ENCODE peak calls at places on chromosomes 1 and 21, in five cellular contexts. Q, A, X, M and H are unnamed samples. For H3K9me3, the result is how much of the 10 kb centered on the place peaks cover.

GRCh38 chr21:33897098-33897497 is 18.5 kb downstream of the ATP5PO start:
- DNase-seq in X (no peak), M (no peak), Q (no peak), A (no peak), H (no peak)

GRCh38 chr1:209860293-209860881 is 32.6 kb downstream of the UTP25 start:
- DNase-seq in Q (peak), M (peak), A (peak), X (peak), H (peak)

GRCh38 chr1:28718601-28719331 is 18.0 kb upstream of the YTHDF2 start:
- DNase-seq in A (no peak), Q (no peak), X (no peak), M (peak), H (no peak)

GRCh38 chr1:177858222-177858894 is 111.5 kb downstream of the SEC16B start:
- DNase-seq in X (no peak), M (peak), A (no peak), Q (no peak), H (no peak)

GRCh38 chr1:229570891-229571516 is 12.5 kb upstream of the ABCB10 start:
- DNase-seq in M (no peak), X (no peak), A (no peak), Q (no peak), H (no peak)

GRCh38 chr1:180177931-180178330 is 23.3 kb downstream of the QSOX1 start:
- DNase-seq in A (no peak), Q (no peak), X (no peak), M (no peak), H (no peak)

GRCh38 chr1:167904641-167905040 is 9.3 kb downstream of the ADCY10 start:
- DNase-seq in A (no peak), M (peak), X (no peak), Q (no peak), H (no peak)

GRCh38 chr1:65965597-65965996 is 172.9 kb downstream of the PDE4B start:
- DNase-seq in Q (no peak), M (no peak), A (no peak), X (no peak), H (no peak)

GRCh38 chr1:115665746-115666145 is 24.0 kb downstream of the VANGL1 start:
- DNase-seq in A (no peak), X (no peak), Q (no peak), M (no peak), H (no peak)

GRCh38 chr1:10387611-10388386 is 11.1 kb upstream of the PGD start:
- DNase-seq in M (peak), A (peak), X (no peak), Q (peak), H (no peak)

GRCh38 chr1:219152759-219153158 is 20.9 kb upstream of the LYPLAL1 start:
- DNase-seq in A (no peak), M (no peak), Q (no peak), X (no peak), H (no peak)

GRCh38 chr1:23720256-23720995 is 22.8 kb upstream of the ELOA start:
- DNase-seq in X (peak), M (peak), Q (no peak), A (no peak), H (no peak)

DNA sequence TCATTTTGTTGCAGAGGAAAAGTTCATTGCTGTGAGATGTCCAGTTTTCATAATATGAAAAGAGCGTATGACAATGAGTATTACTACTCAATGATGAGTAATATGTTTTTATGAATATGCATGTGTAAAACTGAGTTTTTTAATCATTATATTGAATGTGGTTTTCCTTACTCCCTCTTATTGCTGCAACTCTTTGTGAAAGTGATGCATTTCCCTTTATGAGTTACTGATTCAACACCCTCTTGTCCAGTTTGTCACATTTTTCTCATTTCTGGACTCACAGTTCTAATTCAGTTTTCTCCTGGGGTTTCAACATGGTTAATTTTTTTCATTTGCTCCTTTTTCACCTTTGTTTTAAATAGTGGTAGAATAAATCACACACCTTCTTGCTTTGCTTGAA is 35.2 kb upstream of the KCNJ15 start:
- DNase-seq in X (no peak), A (no peak), M (no peak), Q (no peak), H (no peak)
- H3K9me3 ChIP-seq in X (under half), A (half or more), M (under half), Q (under half), H (under half)

DNA sequence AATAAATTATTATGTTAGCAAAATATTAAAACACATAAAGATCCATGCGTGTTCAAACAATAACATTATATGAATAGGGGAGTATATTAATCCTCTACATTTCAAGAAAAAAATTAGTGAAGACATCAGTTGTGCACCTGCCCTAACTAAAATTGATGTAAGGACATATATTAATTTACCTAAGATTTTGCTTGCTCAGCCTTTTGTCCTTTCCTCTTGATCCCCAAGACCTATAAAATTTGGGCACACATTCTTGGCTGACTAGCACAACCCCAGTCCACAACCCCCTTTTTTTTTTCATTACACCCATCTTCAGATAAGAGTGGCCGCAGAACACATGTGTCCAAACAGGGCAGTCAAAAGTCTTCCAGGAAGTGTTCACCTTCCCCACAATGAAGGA is 6.6 kb downstream of the KRTAP21-2 start:
- DNase-seq in X (no peak), Q (no peak), M (no peak), A (no peak), H (no peak)
- H3K9me3 ChIP-seq in X (under half), Q (under half), M (under half), A (under half), H (under half)

GRCh38 chr1:80158266-80158665 is 1151.7 kb upstream of the ADGRL4 start:
- DNase-seq in A (no peak), Q (no peak), X (no peak), M (no peak), H (no peak)
- H3K9me3 ChIP-seq in A (under half), Q (under half), X (under half), M (under half), H (under half)

GRCh38 chr1:4353090-4353856 is 301.1 kb upstream of the AJAP1 start:
- DNase-seq in X (no peak), A (no peak), M (no peak), Q (no peak), H (no peak)

GRCh38 chr1:4346141-4346540 is 308.3 kb upstream of the AJAP1 start:
- DNase-seq in A (no peak), Q (no peak), X (no peak), M (no peak), H (no peak)

DNA sequence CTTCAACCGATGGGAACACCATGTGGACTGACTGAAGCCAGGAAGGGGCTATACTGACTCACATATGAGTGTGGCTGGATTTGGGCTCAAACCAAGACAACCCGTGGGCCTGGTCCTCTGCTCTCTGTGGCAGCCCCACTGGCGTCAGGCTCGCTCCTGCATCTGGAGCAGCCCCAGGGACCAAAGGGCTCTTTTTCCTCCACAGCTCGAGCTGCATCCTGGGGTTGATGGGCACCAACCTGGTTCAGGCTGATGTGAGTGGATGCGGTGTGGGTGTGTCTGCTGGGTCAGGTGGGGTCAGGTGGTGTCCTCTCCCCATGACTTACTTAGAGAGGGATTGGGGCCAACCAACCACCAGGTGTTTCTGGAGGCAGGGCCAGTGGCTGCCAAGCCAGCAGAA is 303.0 kb upstream of the AJAP1 start:
- DNase-seq in A (no peak), Q (no peak), X (no peak), M (no peak), H (no peak)
- H3K9me3 ChIP-seq in A (under half), Q (under half), X (under half), M (half or more), H (under half)

GRCh38 chr1:186125035-186125434 is 250.0 kb downstream of the TPR start:
- DNase-seq in X (no peak), M (no peak), Q (no peak), A (no peak), H (no peak)
- H3K9me3 ChIP-seq in X (under half), M (under half), Q (under half), A (under half), H (under half)